ENCODE peak calls at places on chromosomes 4 and X, in five cellular contexts. One of them, this sample, is unnamed.

GRCh38 chr4:146957252-146957651 is 11.6 kb upstream of the TTC29 start:
- DNase-seq in mucosa of descending colon: no peak
- DNase-seq in GM20000: no peak
- DNase-seq in activated B cell treated with CpG ODN at 0.5 μM for 24 hours: no peak
- DNase-seq in Panc1: no peak
- DNase-seq in this sample: no peak

GRCh38 chr4:61877893-61878292 is 677.8 kb downstream of the ADGRL3 start:
- DNase-seq in GM20000: no peak
- DNase-seq in activated B cell treated with CpG ODN at 0.5 μM for 24 hours: no peak
- DNase-seq in mucosa of descending colon: no peak
- DNase-seq in Panc1: no peak
- DNase-seq in this sample: no peak

GRCh38 chr4:129514852-129515251 is 418.9 kb downstream of the C4orf33 start:
- DNase-seq in activated B cell treated with CpG ODN at 0.5 μM for 24 hours: no peak
- DNase-seq in mucosa of descending colon: no peak
- DNase-seq in Panc1: no peak
- DNase-seq in GM20000: no peak
- DNase-seq in this sample: no peak

GRCh38 chrX:43655151-43655676 is 885 bp upstream of the MAOA start:
- DNase-seq in activated B cell treated with CpG ODN at 0.5 μM for 24 hours: peak; percentile 13
- DNase-seq in mucosa of descending colon: peak; percentile 35
- DNase-seq in GM20000: no peak
- DNase-seq in Panc1: no peak
- DNase-seq in this sample: peak; percentile 19

GRCh38 chr4:77903186-77903585 is 40.6 kb downstream of the MRPL1 start:
- DNase-seq in GM20000: no peak
- DNase-seq in activated B cell treated with CpG ODN at 0.5 μM for 24 hours: no peak
- DNase-seq in mucosa of descending colon: no peak
- DNase-seq in Panc1: no peak
- DNase-seq in this sample: no peak

GRCh38 chr4:5712517-5712916 is 1.5 kb downstream of the EVC start:
- DNase-seq in GM20000: peak; percentile 50
- DNase-seq in Panc1: no peak
- DNase-seq in mucosa of descending colon: no peak
- DNase-seq in activated B cell treated with CpG ODN at 0.5 μM for 24 hours: no peak
- DNase-seq in this sample: no peak

GRCh38 chrX:41478397-41478911 is 31.3 kb downstream of the NYX start:
- DNase-seq in Panc1: no peak
- DNase-seq in mucosa of descending colon: no peak
- DNase-seq in activated B cell treated with CpG ODN at 0.5 μM for 24 hours: no peak
- DNase-seq in GM20000: no peak
- DNase-seq in this sample: no peak

GRCh38 chr4:72302981-72303704 is 265.9 kb downstream of the ADAMTS3 start:
- DNase-seq in mucosa of descending colon: peak; percentile 64
- DNase-seq in Panc1: no peak
- DNase-seq in GM20000: peak; percentile 33
- DNase-seq in activated B cell treated with CpG ODN at 0.5 μM for 24 hours: peak; percentile 15
- DNase-seq in this sample: no peak

GRCh38 chr4:57094482-57095223 is 15.5 kb downstream of the IGFBP7 start:
- DNase-seq in GM20000: no peak
- DNase-seq in activated B cell treated with CpG ODN at 0.5 μM for 24 hours: no peak
- DNase-seq in mucosa of descending colon: no peak
- DNase-seq in Panc1: no peak
- DNase-seq in this sample: no peak

GRCh38 chrX:72716766-72717165 is 2.7 kb upstream of the PHKA1 start:
- DNase-seq in activated B cell treated with CpG ODN at 0.5 μM for 24 hours: no peak
- DNase-seq in GM20000: no peak
- DNase-seq in mucosa of descending colon: no peak
- DNase-seq in Panc1: no peak
- DNase-seq in this sample: no peak

GRCh38 chrX:105167233-105167632 is 53.3 kb downstream of the TEX13A start:
- DNase-seq in Panc1: no peak
- DNase-seq in activated B cell treated with CpG ODN at 0.5 μM for 24 hours: no peak
- DNase-seq in mucosa of descending colon: no peak
- DNase-seq in GM20000: no peak
- DNase-seq in this sample: no peak

GRCh38 chr4:109303141-109303499 is 662 bp upstream of the COL25A1 start:
- DNase-seq in GM20000: no peak
- DNase-seq in mucosa of descending colon: peak; percentile 4
- DNase-seq in Panc1: no peak
- DNase-seq in activated B cell treated with CpG ODN at 0.5 μM for 24 hours: no peak
- DNase-seq in this sample: no peak

GRCh38 chr4:8728536-8729407 is 136.2 kb downstream of the CPZ start:
- DNase-seq in mucosa of descending colon: no peak
- DNase-seq in Panc1: no peak
- DNase-seq in GM20000: no peak
- DNase-seq in activated B cell treated with CpG ODN at 0.5 μM for 24 hours: peak; percentile 12
- DNase-seq in this sample: no peak

DNA sequence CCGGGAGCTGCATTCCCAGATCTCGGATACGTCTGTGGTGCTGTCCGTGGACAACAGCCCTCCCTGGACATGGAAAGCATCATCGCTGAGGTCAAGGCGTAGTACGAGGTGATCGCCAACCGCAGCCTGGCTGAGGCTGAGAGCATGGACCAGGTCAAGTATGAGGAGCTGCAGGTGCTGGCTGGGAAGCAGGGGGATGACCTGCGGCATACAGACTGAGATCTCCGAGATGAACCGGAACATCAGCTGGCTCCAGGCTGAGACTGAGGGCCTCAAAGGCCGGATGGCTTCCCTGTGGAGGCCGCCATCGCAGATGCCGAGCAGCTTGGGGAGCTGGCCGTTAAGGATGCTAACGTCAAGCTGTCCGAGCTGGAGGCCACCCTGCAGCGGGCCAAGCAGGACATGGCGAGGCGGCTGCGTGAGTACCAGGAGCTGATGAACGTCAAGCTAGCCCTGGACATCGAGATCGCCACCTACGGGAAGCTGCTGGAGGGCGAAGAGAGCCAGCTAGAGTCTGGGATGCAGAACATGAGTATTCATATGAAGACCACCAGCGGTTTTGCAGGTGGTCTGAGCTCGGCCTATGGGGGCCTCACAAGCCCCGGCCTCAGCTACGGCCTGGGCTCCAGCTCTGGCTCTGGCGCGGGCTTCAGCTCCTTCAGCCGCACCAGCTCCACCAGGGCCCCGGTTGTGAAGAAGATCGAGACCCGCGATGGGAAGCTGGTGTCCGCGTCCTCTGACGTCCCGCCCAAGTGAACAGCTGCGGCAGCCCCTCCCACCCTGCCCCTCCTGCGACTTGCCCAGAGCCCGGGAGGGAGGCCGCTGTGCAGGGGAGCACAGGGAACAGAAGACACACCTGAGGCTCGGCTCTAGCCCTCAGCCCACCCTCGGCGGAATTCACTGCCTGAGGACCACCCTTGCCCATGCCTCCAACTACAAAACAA is 29.4 kb upstream of the GABRA3 start:
- DNase-seq in Panc1: no peak
- DNase-seq in mucosa of descending colon: no peak
- DNase-seq in activated B cell treated with CpG ODN at 0.5 μM for 24 hours: no peak
- DNase-seq in GM20000: no peak
- DNase-seq in this sample: no peak
- TF ChIP-seq CTCF in Panc1: no peak
- TF ChIP-seq CTCF in mucosa of descending colon: no peak
- TF ChIP-seq CTCF in activated B cell treated with CpG ODN at 0.5 μM for 24 hours: no peak
- TF ChIP-seq CTCF in GM20000: no peak
- TF ChIP-seq CTCF in this sample: no peak

DNA sequence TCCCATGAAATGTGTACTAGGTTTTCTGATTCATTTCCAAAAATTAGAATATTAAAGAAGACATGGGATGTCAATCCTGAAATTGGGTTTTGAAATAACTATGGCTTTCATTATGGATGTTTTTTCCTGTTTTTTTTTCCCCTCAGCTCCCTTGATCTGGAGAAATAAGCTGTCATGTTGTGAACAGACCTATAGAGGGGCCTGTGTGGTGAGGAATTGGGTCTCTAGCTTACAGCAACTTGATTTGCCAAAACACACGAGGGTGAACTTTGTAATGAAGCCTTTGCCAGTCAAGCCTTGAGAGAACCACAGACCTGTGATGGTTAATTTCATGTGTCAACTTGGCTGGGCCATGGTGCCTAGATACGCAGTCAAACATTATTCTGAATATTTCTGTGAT is 2413.6 kb downstream of the PCDH7 start:
- DNase-seq in activated B cell treated with CpG ODN at 0.5 μM for 24 hours: no peak
- DNase-seq in mucosa of descending colon: no peak
- DNase-seq in Panc1: no peak
- DNase-seq in GM20000: no peak
- DNase-seq in this sample: no peak
- TF ChIP-seq CTCF in activated B cell treated with CpG ODN at 0.5 μM for 24 hours: no peak
- TF ChIP-seq CTCF in mucosa of descending colon: no peak
- TF ChIP-seq CTCF in Panc1: no peak
- TF ChIP-seq CTCF in GM20000: no peak
- TF ChIP-seq CTCF in this sample: no peak

GRCh38 chr4:1310031-1310795 is 20.5 kb downstream of the MAEA start:
- DNase-seq in mucosa of descending colon: no peak
- DNase-seq in GM20000: no peak
- DNase-seq in activated B cell treated with CpG ODN at 0.5 μM for 24 hours: no peak
- DNase-seq in Panc1: no peak
- DNase-seq in this sample: no peak
- TF ChIP-seq CTCF in mucosa of descending colon: no peak
- TF ChIP-seq CTCF in GM20000: no peak
- TF ChIP-seq CTCF in activated B cell treated with CpG ODN at 0.5 μM for 24 hours: no peak
- TF ChIP-seq CTCF in Panc1: no peak
- TF ChIP-seq CTCF in this sample: no peak

GRCh38 chr4:23966720-23967119 is 76.9 kb upstream of the PPARGC1A start:
- DNase-seq in mucosa of descending colon: no peak
- DNase-seq in Panc1: no peak
- DNase-seq in activated B cell treated with CpG ODN at 0.5 μM for 24 hours: no peak
- DNase-seq in GM20000: no peak
- DNase-seq in this sample: no peak
- TF ChIP-seq CTCF in mucosa of descending colon: no peak
- TF ChIP-seq CTCF in Panc1: peak; percentile 15
- TF ChIP-seq CTCF in activated B cell treated with CpG ODN at 0.5 μM for 24 hours: no peak
- TF ChIP-seq CTCF in GM20000: peak; percentile 5
- TF ChIP-seq CTCF in this sample: no peak

GRCh38 chrX:114712466-114712865 is 128.6 kb downstream of the HTR2C start:
- DNase-seq in mucosa of descending colon: no peak
- DNase-seq in activated B cell treated with CpG ODN at 0.5 μM for 24 hours: no peak
- DNase-seq in Panc1: no peak
- DNase-seq in GM20000: no peak
- DNase-seq in this sample: no peak

GRCh38 chrX:114717921-114718320 is 134.0 kb downstream of the HTR2C start:
- DNase-seq in Panc1: no peak
- DNase-seq in GM20000: no peak
- DNase-seq in activated B cell treated with CpG ODN at 0.5 μM for 24 hours: no peak
- DNase-seq in mucosa of descending colon: peak; percentile 1
- DNase-seq in this sample: peak; percentile 46
- TF ChIP-seq CTCF in Panc1: peak; percentile 63
- TF ChIP-seq CTCF in GM20000: peak; percentile 25
- TF ChIP-seq CTCF in activated B cell treated with CpG ODN at 0.5 μM for 24 hours: no peak
- TF ChIP-seq CTCF in mucosa of descending colon: no peak
- TF ChIP-seq CTCF in this sample: peak; percentile 54

GRCh38 chr4:139762715-139763114 is 97.1 kb downstream of the MGST2 start:
- DNase-seq in Panc1: no peak
- DNase-seq in GM20000: no peak
- DNase-seq in mucosa of descending colon: no peak
- DNase-seq in activated B cell treated with CpG ODN at 0.5 μM for 24 hours: no peak
- DNase-seq in this sample: no peak

GRCh38 chr4:139763205-139763604 is 97.6 kb downstream of the MGST2 start:
- DNase-seq in mucosa of descending colon: no peak
- DNase-seq in GM20000: no peak
- DNase-seq in Panc1: no peak
- DNase-seq in activated B cell treated with CpG ODN at 0.5 μM for 24 hours: no peak
- DNase-seq in this sample: no peak

GRCh38 chr4:139760558-139760957 is 94.9 kb downstream of the MGST2 start:
- DNase-seq in mucosa of descending colon: no peak
- DNase-seq in activated B cell treated with CpG ODN at 0.5 μM for 24 hours: no peak
- DNase-seq in Panc1: no peak
- DNase-seq in GM20000: no peak
- DNase-seq in this sample: no peak

GRCh38 chr4:139763668-139764067 is 98.0 kb downstream of the MGST2 start:
- DNase-seq in GM20000: no peak
- DNase-seq in mucosa of descending colon: no peak
- DNase-seq in Panc1: no peak
- DNase-seq in activated B cell treated with CpG ODN at 0.5 μM for 24 hours: no peak
- DNase-seq in this sample: no peak

GRCh38 chr4:139761461-139761860 is 95.8 kb downstream of the MGST2 start:
- DNase-seq in activated B cell treated with CpG ODN at 0.5 μM for 24 hours: no peak
- DNase-seq in mucosa of descending colon: no peak
- DNase-seq in Panc1: no peak
- DNase-seq in GM20000: no peak
- DNase-seq in this sample: no peak
- TF ChIP-seq CTCF in activated B cell treated with CpG ODN at 0.5 μM for 24 hours: no peak
- TF ChIP-seq CTCF in mucosa of descending colon: no peak
- TF ChIP-seq CTCF in Panc1: peak; percentile 15
- TF ChIP-seq CTCF in GM20000: no peak
- TF ChIP-seq CTCF in this sample: no peak

GRCh38 chr4:128056396-128056795 is 4.7 kb upstream of the LARP1B start:
- DNase-seq in mucosa of descending colon: no peak
- DNase-seq in Panc1: no peak
- DNase-seq in GM20000: no peak
- DNase-seq in activated B cell treated with CpG ODN at 0.5 μM for 24 hours: no peak
- DNase-seq in this sample: no peak

GRCh38 chr4:128060620-128061565 is at the start of gene LARP1B:
- DNase-seq in GM20000: peak; percentile 99
- DNase-seq in activated B cell treated with CpG ODN at 0.5 μM for 24 hours: peak; percentile 95
- DNase-seq in Panc1: no peak
- DNase-seq in mucosa of descending colon: peak; percentile 96
- DNase-seq in this sample: peak; percentile 89

GRCh38 chr4:128060130-128060619 is 937 bp upstream of the LARP1B start:
- DNase-seq in activated B cell treated with CpG ODN at 0.5 μM for 24 hours: no peak
- DNase-seq in GM20000: peak; percentile 36
- DNase-seq in mucosa of descending colon: no peak
- DNase-seq in Panc1: no peak
- DNase-seq in this sample: no peak

DNA sequence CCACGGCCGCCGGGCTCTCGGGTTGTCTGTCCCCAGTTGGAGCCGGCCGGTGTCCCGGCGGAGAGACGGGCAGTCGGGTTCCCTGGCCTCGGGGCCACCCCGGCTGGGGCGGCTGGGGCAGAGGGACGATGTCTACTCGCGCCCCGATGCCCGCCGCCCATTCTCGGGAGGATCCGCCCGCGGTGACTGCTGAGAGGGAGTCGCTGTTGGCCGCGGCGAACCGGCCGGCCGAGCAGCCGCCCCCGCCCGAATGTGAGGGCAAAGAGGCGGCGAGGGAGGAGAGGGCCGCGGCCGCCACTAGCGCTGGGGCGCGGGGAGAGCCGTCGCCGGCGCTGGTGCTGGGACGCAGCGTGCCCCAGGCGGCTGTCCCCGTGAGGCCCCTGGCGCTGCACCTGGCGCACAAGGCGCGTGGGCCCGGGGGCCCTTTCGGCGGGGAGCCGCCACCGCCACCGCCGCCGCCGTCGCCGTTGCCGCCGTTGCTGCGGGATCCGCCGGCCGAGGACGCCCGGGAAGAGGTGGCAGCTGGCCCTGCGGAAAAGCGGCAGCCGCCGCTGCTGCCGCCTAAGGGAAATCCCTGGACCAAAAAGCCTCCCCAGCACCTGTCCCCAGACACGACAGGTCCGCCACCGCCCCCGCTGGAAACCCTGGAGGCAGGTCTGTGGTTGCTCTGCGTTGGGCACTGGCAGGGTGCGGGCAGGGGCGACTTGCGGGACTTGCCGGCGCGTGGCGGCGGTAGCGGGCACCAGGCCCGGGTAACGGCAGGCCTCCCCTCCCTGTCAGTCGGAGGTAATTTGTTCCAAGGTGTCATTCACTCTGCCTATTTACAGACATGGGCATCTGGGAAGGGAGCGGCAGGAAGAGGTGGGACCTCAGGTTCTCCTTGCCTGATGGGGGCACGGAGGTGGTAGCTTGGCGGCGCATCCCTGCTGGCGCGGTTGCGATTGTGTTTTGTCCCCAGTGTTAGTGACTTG is 739 bp downstream of the LARP1B start:
- DNase-seq in mucosa of descending colon: peak; percentile 82
- DNase-seq in activated B cell treated with CpG ODN at 0.5 μM for 24 hours: peak; percentile 67
- DNase-seq in GM20000: peak; percentile 83
- DNase-seq in Panc1: no peak
- DNase-seq in this sample: peak; percentile 68
- TF ChIP-seq CTCF in mucosa of descending colon: no peak
- TF ChIP-seq CTCF in activated B cell treated with CpG ODN at 0.5 μM for 24 hours: no peak
- TF ChIP-seq CTCF in GM20000: no peak
- TF ChIP-seq CTCF in Panc1: peak; percentile 33
- TF ChIP-seq CTCF in this sample: no peak

GRCh38 chr4:139279723-139280620 is at the start of gene MGARP:
- DNase-seq in GM20000: no peak
- DNase-seq in Panc1: no peak
- DNase-seq in activated B cell treated with CpG ODN at 0.5 μM for 24 hours: peak; percentile 36
- DNase-seq in mucosa of descending colon: no peak
- DNase-seq in this sample: no peak
- TF ChIP-seq CTCF in GM20000: no peak
- TF ChIP-seq CTCF in Panc1: no peak
- TF ChIP-seq CTCF in activated B cell treated with CpG ODN at 0.5 μM for 24 hours: no peak
- TF ChIP-seq CTCF in mucosa of descending colon: no peak
- TF ChIP-seq CTCF in this sample: no peak